ENCODE peak calls at places on chromosomes 6 and 20, in four cellular contexts. One of them, this sample, is unnamed.

GRCh38 chr20:57790176-57790575 is 80.4 kb upstream of the PMEPA1 start:
- DNase-seq in NT2/D1: no peak
- DNase-seq in PC-3: no peak
- DNase-seq in keratinocyte: no peak
- DNase-seq in this sample: no peak

GRCh38 chr6:43301081-43301870 is 3.2 kb downstream of the SLC22A7 start:
- DNase-seq in PC-3: no peak
- DNase-seq in keratinocyte: no peak
- DNase-seq in NT2/D1: no peak
- DNase-seq in this sample: peak; percentile 56

GRCh38 chr6:67292169-67292568 is 1342.9 kb upstream of the ADGRB3 start:
- DNase-seq in keratinocyte: no peak
- DNase-seq in NT2/D1: no peak
- DNase-seq in PC-3: no peak
- DNase-seq in this sample: no peak

GRCh38 chr6:137780447-137781034 is 86.5 kb upstream of the TNFAIP3 start:
- DNase-seq in NT2/D1: no peak
- DNase-seq in keratinocyte: no peak
- DNase-seq in PC-3: no peak
- DNase-seq in this sample: no peak

GRCh38 chr6:15961630-15962448 is 167.0 kb upstream of the MYLIP start:
- DNase-seq in PC-3: no peak
- DNase-seq in keratinocyte: no peak
- DNase-seq in NT2/D1: no peak
- DNase-seq in this sample: no peak

GRCh38 chr6:148628251-148628650 is 118.6 kb upstream of the UST start:
- DNase-seq in keratinocyte: no peak
- DNase-seq in NT2/D1: no peak
- DNase-seq in PC-3: no peak
- DNase-seq in this sample: no peak

GRCh38 chr20:58233881-58234528 is 5.6 kb upstream of the ANKRD60 start:
- DNase-seq in NT2/D1: peak; percentile 40
- DNase-seq in PC-3: peak; percentile 60
- DNase-seq in keratinocyte: no peak
- DNase-seq in this sample: no peak

GRCh38 chr20:23095504-23095903 is 9.4 kb upstream of the CD93 start:
- DNase-seq in NT2/D1: no peak
- DNase-seq in PC-3: no peak
- DNase-seq in keratinocyte: no peak
- DNase-seq in this sample: peak; percentile 41

GRCh38 chr20:51500936-51501335 is 41.6 kb downstream of the NFATC2 start:
- DNase-seq in NT2/D1: no peak
- DNase-seq in keratinocyte: no peak
- DNase-seq in PC-3: no peak
- DNase-seq in this sample: no peak

GRCh38 chr20:59787186-59787890 is 146.1 kb downstream of the SYCP2 start:
- DNase-seq in NT2/D1: no peak
- DNase-seq in keratinocyte: no peak
- DNase-seq in PC-3: no peak
- DNase-seq in this sample: no peak

GRCh38 chr6:129863664-129864063 is 2.5 kb upstream of the TMEM244 start:
- DNase-seq in NT2/D1: no peak
- DNase-seq in PC-3: peak; percentile 85
- DNase-seq in keratinocyte: peak; percentile 56
- DNase-seq in this sample: no peak

GRCh38 chr20:20364747-20365558 is 3.0 kb upstream of the INSM1 start:
- DNase-seq in PC-3: no peak
- DNase-seq in NT2/D1: no peak
- DNase-seq in keratinocyte: no peak
- DNase-seq in this sample: no peak

GRCh38 chr6:108966855-108967755 is 118.9 kb downstream of the ARMC2 start:
- DNase-seq in PC-3: peak; percentile 63
- DNase-seq in keratinocyte: no peak
- DNase-seq in NT2/D1: no peak
- DNase-seq in this sample: no peak

GRCh38 chr6:32105433-32105832 is 3.7 kb downstream of the TNXB start:
- DNase-seq in PC-3: peak; percentile 34
- DNase-seq in NT2/D1: no peak
- DNase-seq in keratinocyte: no peak
- DNase-seq in this sample: no peak

GRCh38 chr6:90301816-90302215 is 5.2 kb upstream of the BACH2 start:
- DNase-seq in PC-3: no peak
- DNase-seq in NT2/D1: no peak
- DNase-seq in keratinocyte: no peak
- DNase-seq in this sample: no peak

GRCh38 chr6:42007753-42008528 is 42.4 kb upstream of the TAF8 start:
- DNase-seq in keratinocyte: no peak
- DNase-seq in PC-3: no peak
- DNase-seq in NT2/D1: no peak
- DNase-seq in this sample: no peak

GRCh38 chr20:45445805-45446562 is 23.6 kb upstream of the WFDC2 start:
- DNase-seq in PC-3: peak; percentile 76
- DNase-seq in NT2/D1: no peak
- DNase-seq in keratinocyte: no peak
- DNase-seq in this sample: no peak

GRCh38 chr6:118660218-118660569 is 8.8 kb upstream of the CEP85L start:
- DNase-seq in keratinocyte: no peak
- DNase-seq in PC-3: no peak
- DNase-seq in NT2/D1: no peak
- DNase-seq in this sample: no peak

GRCh38 chr6:49551126-49551865 is 828 bp downstream of the C6orf141 start:
- DNase-seq in PC-3: peak; percentile 34
- DNase-seq in keratinocyte: no peak
- DNase-seq in NT2/D1: peak; percentile 61
- DNase-seq in this sample: peak; percentile 72

GRCh38 chr20:50855498-50856474 is 60.9 kb downstream of the BCAS4 start:
- DNase-seq in PC-3: peak; percentile 30
- DNase-seq in NT2/D1: no peak
- DNase-seq in keratinocyte: no peak
- DNase-seq in this sample: no peak

GRCh38 chr6:24836116-24836515 is 37.4 kb upstream of the ARMH2 start:
- DNase-seq in keratinocyte: no peak
- DNase-seq in NT2/D1: no peak
- DNase-seq in PC-3: no peak
- DNase-seq in this sample: no peak

GRCh38 chr6:81933648-81934047 is 181.2 kb upstream of the TENT5A start:
- DNase-seq in PC-3: peak; percentile 62
- DNase-seq in NT2/D1: no peak
- DNase-seq in keratinocyte: no peak
- DNase-seq in this sample: no peak

GRCh38 chr6:73079978-73080377 is 145.3 kb downstream of the KHDC1L start:
- DNase-seq in NT2/D1: no peak
- DNase-seq in keratinocyte: no peak
- DNase-seq in PC-3: peak; percentile 66
- DNase-seq in this sample: no peak

GRCh38 chr20:60034231-60035110 is 76.2 kb downstream of the CDH26 start:
- DNase-seq in NT2/D1: no peak
- DNase-seq in PC-3: no peak
- DNase-seq in keratinocyte: no peak
- DNase-seq in this sample: no peak

GRCh38 chr6:39493717-39494116 is 171.2 kb upstream of the KCNK16 start:
- DNase-seq in NT2/D1: no peak
- DNase-seq in PC-3: no peak
- DNase-seq in keratinocyte: no peak
- DNase-seq in this sample: no peak

GRCh38 chr20:32830437-32830836 is 10.7 kb downstream of the MAPRE1 start:
- DNase-seq in keratinocyte: no peak
- DNase-seq in NT2/D1: no peak
- DNase-seq in PC-3: no peak
- DNase-seq in this sample: no peak

GRCh38 chr6:112145080-112145573 is 57.7 kb downstream of the FAM229B start:
- DNase-seq in PC-3: no peak
- DNase-seq in NT2/D1: no peak
- DNase-seq in keratinocyte: no peak
- DNase-seq in this sample: no peak

GRCh38 chr20:37323985-37324384 is 22.0 kb upstream of the SRC start:
- DNase-seq in NT2/D1: no peak
- DNase-seq in PC-3: no peak
- DNase-seq in keratinocyte: no peak
- DNase-seq in this sample: no peak

GRCh38 chr6:125154184-125155135 is 887 bp downstream of the TPD52L1 start:
- DNase-seq in NT2/D1: peak; percentile 27
- DNase-seq in PC-3: peak; percentile 58
- DNase-seq in keratinocyte: no peak
- DNase-seq in this sample: peak; percentile 77

GRCh38 chr20:58039569-58040092 is 188.8 kb downstream of the ANKRD60 start:
- DNase-seq in PC-3: no peak
- DNase-seq in NT2/D1: no peak
- DNase-seq in keratinocyte: no peak
- DNase-seq in this sample: no peak

GRCh38 chr20:49891486-49891885 is 23.8 kb downstream of the SPATA2 start:
- DNase-seq in NT2/D1: no peak
- DNase-seq in PC-3: no peak
- DNase-seq in keratinocyte: no peak
- DNase-seq in this sample: no peak

GRCh38 chr6:128515550-128516513 is 4.6 kb downstream of the PTPRK start:
- DNase-seq in keratinocyte: no peak
- DNase-seq in NT2/D1: no peak
- DNase-seq in PC-3: peak; percentile 76
- DNase-seq in this sample: no peak

GRCh38 chr6:117389227-117390057 is 36.3 kb downstream of the ROS1 start:
- DNase-seq in keratinocyte: peak; percentile 30
- DNase-seq in PC-3: peak; percentile 89
- DNase-seq in NT2/D1: no peak
- DNase-seq in this sample: no peak

GRCh38 chr20:43658068-43658722 is 8.7 kb upstream of the MYBL2 start:
- DNase-seq in keratinocyte: no peak
- DNase-seq in PC-3: peak; percentile 53
- DNase-seq in NT2/D1: no peak
- DNase-seq in this sample: no peak

GRCh38 chr6:81547149-81547548 is 205.3 kb downstream of the TENT5A start:
- DNase-seq in keratinocyte: no peak
- DNase-seq in NT2/D1: no peak
- DNase-seq in PC-3: peak; percentile 13
- DNase-seq in this sample: no peak

GRCh38 chr6:119716668-119717270 is 367.2 kb upstream of the MAN1A1 start:
- DNase-seq in keratinocyte: no peak
- DNase-seq in PC-3: no peak
- DNase-seq in NT2/D1: no peak
- DNase-seq in this sample: no peak

GRCh38 chr20:31869942-31870702 is at the start of the genes DUSP15 and TTLL9:
- DNase-seq in keratinocyte: no peak
- DNase-seq in PC-3: no peak
- DNase-seq in NT2/D1: no peak
- DNase-seq in this sample: peak; percentile 90

GRCh38 chr6:152338335-152339125 is 298.6 kb downstream of the SYNE1 start:
- DNase-seq in keratinocyte: no peak
- DNase-seq in PC-3: peak; percentile 50
- DNase-seq in NT2/D1: no peak
- DNase-seq in this sample: no peak

GRCh38 chr20:25253606-25254275 is 5.9 kb downstream of the PYGB start:
- DNase-seq in NT2/D1: no peak
- DNase-seq in PC-3: no peak
- DNase-seq in keratinocyte: no peak
- DNase-seq in this sample: no peak

GRCh38 chr20:25257130-25257529 is 9.2 kb downstream of the PYGB start:
- DNase-seq in PC-3: no peak
- DNase-seq in NT2/D1: no peak
- DNase-seq in keratinocyte: no peak
- DNase-seq in this sample: no peak

GRCh38 chr20:25254571-25254970 is 6.7 kb downstream of the PYGB start:
- DNase-seq in keratinocyte: no peak
- DNase-seq in PC-3: no peak
- DNase-seq in NT2/D1: no peak
- DNase-seq in this sample: no peak

GRCh38 chr20:25256226-25256859 is 8.5 kb downstream of the PYGB start:
- DNase-seq in PC-3: no peak
- DNase-seq in keratinocyte: no peak
- DNase-seq in NT2/D1: no peak
- DNase-seq in this sample: no peak

DNA sequence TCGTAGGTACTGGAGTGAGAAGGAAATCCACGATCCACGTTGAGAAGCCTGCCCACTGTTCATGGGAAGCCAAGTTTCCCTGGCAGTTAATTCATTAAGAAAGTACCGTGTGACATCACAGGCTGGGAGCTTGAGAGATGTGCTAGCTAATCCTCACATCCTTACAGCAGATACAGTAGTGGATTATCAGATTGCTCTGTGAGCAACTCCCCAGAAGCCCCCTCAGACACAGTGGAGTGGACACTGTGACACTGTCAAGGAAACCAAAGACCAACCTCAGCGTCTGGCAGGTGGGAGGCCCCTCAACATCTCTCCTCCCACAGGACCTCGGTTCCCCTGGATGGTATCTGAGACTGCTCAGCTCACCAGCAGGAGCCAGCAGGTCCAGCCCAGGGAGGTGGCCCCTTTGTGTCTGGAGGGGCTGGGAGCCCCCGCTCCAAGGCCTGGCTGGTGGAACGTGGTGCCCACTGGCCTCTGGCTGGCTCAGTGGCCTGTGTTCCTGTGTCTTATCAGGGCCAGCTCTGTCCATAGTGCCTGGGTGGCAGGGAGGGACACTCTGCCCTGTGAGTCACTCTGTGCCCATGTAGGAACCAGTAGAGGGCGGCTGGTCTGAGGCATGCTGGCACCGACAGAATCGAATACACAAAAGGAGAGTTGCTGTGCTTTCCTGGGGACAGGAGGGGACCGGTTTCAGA is 7.2 kb downstream of the PYGB start:
- DNase-seq in keratinocyte: no peak
- DNase-seq in PC-3: no peak
- DNase-seq in NT2/D1: no peak
- DNase-seq in this sample: peak; percentile 91
- H3K9ac ChIP-seq in keratinocyte: no peak overlapping the region
- H3K9ac ChIP-seq in PC-3: no peak overlapping the region
- H3K9ac ChIP-seq in NT2/D1: no peak overlapping the region
- H3K9ac ChIP-seq in this sample: no peak overlapping the region

DNA sequence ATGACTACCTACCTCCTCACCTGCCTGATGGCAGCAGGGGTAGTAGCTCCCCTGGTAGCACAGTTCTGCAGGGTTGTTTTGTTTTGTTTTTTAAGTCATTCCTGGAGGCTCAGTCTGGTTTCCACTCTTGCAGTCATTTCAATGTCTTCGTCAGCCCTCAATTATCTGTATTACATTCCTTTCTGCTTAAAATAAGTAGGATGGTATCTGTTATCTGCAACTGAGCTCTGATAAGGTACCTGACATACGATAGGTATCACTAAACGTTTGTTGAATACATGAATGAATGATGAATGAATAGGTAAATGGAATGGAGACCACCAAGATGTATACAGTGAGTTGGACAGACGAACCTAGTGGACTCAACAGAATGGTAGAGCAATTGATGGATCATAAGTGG is 7.2 kb upstream of the CLPSL2 start:
- DNase-seq in PC-3: no peak
- DNase-seq in NT2/D1: no peak
- DNase-seq in keratinocyte: no peak
- DNase-seq in this sample: no peak
- H3K4me3 ChIP-seq in PC-3: no peak overlapping the region
- H3K4me3 ChIP-seq in NT2/D1: no peak overlapping the region
- H3K4me3 ChIP-seq in keratinocyte: no peak overlapping the region
- H3K4me3 ChIP-seq in this sample: no peak overlapping the region

GRCh38 chr6:17624396-17624795 is 24.3 kb downstream of the FAM8A1 start:
- DNase-seq in NT2/D1: no peak
- DNase-seq in PC-3: no peak
- DNase-seq in keratinocyte: no peak
- DNase-seq in this sample: no peak
- H3K36me3 ChIP-seq in NT2/D1: peaks cover 83% of the 10 kb centered on the region
- H3K36me3 ChIP-seq in PC-3: peaks cover 75% of the 10 kb centered on the region
- H3K36me3 ChIP-seq in keratinocyte: peaks cover 21% of the 10 kb centered on the region
- H3K36me3 ChIP-seq in this sample: peaks cover 14% of the 10 kb centered on the region

GRCh38 chr6:37515712-37516075 is 16.0 kb upstream of the CCDC167 start:
- DNase-seq in PC-3: no peak
- DNase-seq in NT2/D1: no peak
- DNase-seq in keratinocyte: no peak
- DNase-seq in this sample: no peak
- H3K9ac ChIP-seq in PC-3: no peak overlapping the region
- H3K9ac ChIP-seq in NT2/D1: peak overlapping the region; percentile 29
- H3K9ac ChIP-seq in keratinocyte: no peak overlapping the region
- H3K9ac ChIP-seq in this sample: no peak overlapping the region

This sample was measured in kidney.